ENCODE peak calls at places on chromosome 22, in five cellular contexts. B is A549, R is K562, I is endothelial cell of umbilical vein, T is GM12878. S is an unnamed sample.

GRCh38 chr22:25900880-25901279 is 158.9 kb downstream of the MYO18B start:
- DNase-seq in B (no peak), R (peak; percentile 42), I (no peak), T (no peak), S (no peak)

GRCh38 chr22:22800716-22801115 is 86.9 kb upstream of the IGLL5 start:
- DNase-seq in B (no peak), R (no peak), I (no peak), T (no peak), S (no peak)

GRCh38 chr22:49784630-49784971 is 43.1 kb downstream of the BRD1 start:
- DNase-seq in B (no peak), R (no peak), I (no peak), T (no peak), S (no peak)

GRCh38 chr22:17130199-17130598 is 9.0 kb upstream of the TMEM121B start:
- DNase-seq in B (peak; percentile 6), R (no peak), I (no peak), T (no peak), S (no peak)

GRCh38 chr22:44729391-44730012 is 22.9 kb upstream of the ARHGAP8 start:
- DNase-seq in B (no peak), R (no peak), I (peak; percentile 38), T (no peak), S (no peak)

GRCh38 chr22:23868580-23868979 is 10.9 kb downstream of the SLC2A11 start:
- DNase-seq in B (no peak), R (no peak), I (no peak), T (no peak), S (no peak)

GRCh38 chr22:20805972-20806471 is 32.1 kb downstream of the SERPIND1 start:
- DNase-seq in B (no peak), R (peak; percentile 70), I (no peak), T (no peak), S (no peak)

GRCh38 chr22:44023404-44024287 is 456 bp upstream of the PARVB start:
- DNase-seq in B (peak; percentile 51), R (peak; percentile 75), I (peak; percentile 51), T (no peak), S (no peak)

GRCh38 chr22:50544078-50544745 is 1.5 kb upstream of the KLHDC7B start:
- DNase-seq in B (peak; percentile 82), R (no peak), I (peak; percentile 53), T (no peak), S (no peak)

GRCh38 chr22:19085233-19086043 is 36.8 kb downstream of the DGCR2 start:
- DNase-seq in B (peak; percentile 18), R (peak; percentile 77), I (peak; percentile 64), T (peak; percentile 43), S (peak; percentile 26)

GRCh38 chr22:39290724-39291161 is 28.7 kb downstream of the RPL3 start:
- DNase-seq in B (peak; percentile 77), R (no peak), I (peak; percentile 64), T (no peak), S (peak; percentile 56)

GRCh38 chr22:23722724-23723123 is 28.2 kb downstream of the ZNF70 start:
- DNase-seq in B (no peak), R (no peak), I (no peak), T (no peak), S (no peak)

GRCh38 chr22:47567126-47567730 is 804.8 kb downstream of the TBC1D22A start:
- DNase-seq in B (no peak), R (no peak), I (no peak), T (no peak), S (no peak)

GRCh38 chr22:39197578-39197977 is 45.1 kb upstream of the CBX7 start:
- DNase-seq in B (no peak), R (no peak), I (no peak), T (no peak), S (no peak)

GRCh38 chr22:21824439-21824912 is 43.0 kb downstream of the MAPK1 start:
- DNase-seq in B (no peak), R (no peak), I (no peak), T (no peak), S (no peak)

GRCh38 chr22:36077261-36077660 is 48.6 kb upstream of the RBFOX2 start:
- DNase-seq in B (no peak), R (no peak), I (no peak), T (no peak), S (no peak)

GRCh38 chr22:45144928-45145327 is 18.8 kb upstream of the NUP50 start:
- DNase-seq in B (no peak), R (no peak), I (no peak), T (no peak), S (no peak)

GRCh38 chr22:17063372-17064106 is 21.3 kb upstream of the IL17RA start:
- DNase-seq in B (no peak), R (no peak), I (peak; percentile 95), T (no peak), S (no peak)

GRCh38 chr22:50171319-50171964 is 911 bp downstream of the PANX2 start:
- DNase-seq in B (no peak), R (no peak), I (no peak), T (no peak), S (no peak)

GRCh38 chr22:35761037-35761436 is 43.4 kb downstream of the APOL5 start:
- DNase-seq in B (peak; percentile 33), R (peak; percentile 8), I (peak; percentile 26), T (no peak), S (peak; percentile 20)

GRCh38 chr22:45218974-45219373 is 21.7 kb downstream of the KIAA0930 start:
- DNase-seq in B (no peak), R (no peak), I (peak; percentile 14), T (peak; percentile 20), S (no peak)

GRCh38 chr22:37370306-37370979 is 56.8 kb downstream of the ELFN2 start:
- DNase-seq in B (no peak), R (no peak), I (no peak), T (no peak), S (no peak)

GRCh38 chr22:45454260-45454659 is 40.8 kb downstream of the RIBC2 start:
- DNase-seq in B (no peak), R (no peak), I (no peak), T (no peak), S (no peak)

GRCh38 chr22:37533995-37534394 is 14.8 kb upstream of the CARD10 start:
- DNase-seq in B (no peak), R (no peak), I (no peak), T (peak; percentile 28), S (no peak)

GRCh38 chr22:29226246-29226981 is 20.7 kb downstream of the EMID1 start:
- DNase-seq in B (no peak), R (no peak), I (no peak), T (no peak), S (no peak)

GRCh38 chr22:29716814-29717213 is 3.0 kb upstream of the CABP7 start:
- DNase-seq in B (peak; percentile 55), R (peak; percentile 57), I (peak; percentile 70), T (no peak), S (peak; percentile 84)

GRCh38 chr22:49931863-49932262 is 13.4 kb downstream of the CRELD2 start:
- DNase-seq in B (no peak), R (no peak), I (no peak), T (no peak), S (no peak)

GRCh38 chr22:49838771-49839717 is 11.4 kb upstream of the BRD1 start:
- DNase-seq in B (no peak), R (no peak), I (no peak), T (peak; percentile 36), S (no peak)

GRCh38 chr22:25833091-25833490 is 91.1 kb downstream of the MYO18B start:
- DNase-seq in B (no peak), R (no peak), I (no peak), T (no peak), S (no peak)

GRCh38 chr22:38477515-38477914 is 9.6 kb downstream of the KDELR3 start:
- DNase-seq in B (no peak), R (no peak), I (no peak), T (no peak), S (no peak)

GRCh38 chr22:43817402-43817801 is 5.3 kb upstream of the EFCAB6 start:
- DNase-seq in B (no peak), R (no peak), I (no peak), T (no peak), S (no peak)

DNA sequence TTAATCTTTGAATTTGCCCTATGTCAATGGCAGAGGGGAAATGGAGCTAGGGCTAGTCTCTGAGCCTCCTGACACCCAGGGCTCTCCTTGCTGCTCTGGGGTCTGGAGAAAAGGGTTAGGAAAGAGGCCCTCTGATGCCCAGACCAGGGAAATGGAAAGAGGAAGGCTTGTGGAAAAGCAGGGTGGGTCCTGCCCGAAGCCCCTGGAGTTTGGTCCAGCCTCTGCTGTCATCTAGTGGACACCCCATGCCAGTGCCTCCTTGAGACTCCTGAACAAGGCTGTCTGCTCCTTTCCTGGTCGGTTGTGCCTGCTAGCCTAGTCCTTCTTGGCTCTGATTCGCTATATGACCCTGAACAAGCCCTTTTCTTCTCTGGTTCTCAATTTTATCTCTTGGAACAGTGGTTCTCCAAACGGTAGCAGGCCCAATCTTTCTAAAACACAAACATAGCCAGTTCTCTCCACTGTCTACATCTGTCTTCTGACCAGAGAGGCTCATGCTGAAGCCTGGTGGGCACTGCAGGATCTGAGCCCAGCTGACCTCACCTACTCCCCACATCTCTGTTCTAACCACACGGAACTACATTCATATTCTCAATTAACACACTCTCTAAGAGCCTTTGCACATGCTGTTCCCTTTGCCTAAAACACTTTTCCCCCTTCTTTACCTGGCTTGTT is 8.8 kb upstream of the PLA2G3 start:
- DNase-seq in B (peak; percentile 72), R (peak; percentile 76), I (peak; percentile 84), T (no peak), S (peak; percentile 64)
- TF ChIP-seq MYC in B (no peak), R (no peak), I (no peak), T (no peak), S (no peak)

GRCh38 chr22:46480396-46480795 is 57.0 kb downstream of the CELSR1 start:
- DNase-seq in B (no peak), R (no peak), I (peak; percentile 21), T (no peak), S (no peak)

GRCh38 chr22:46477967-46478635 is 59.3 kb downstream of the CELSR1 start:
- DNase-seq in B (no peak), R (no peak), I (no peak), T (no peak), S (no peak)

GRCh38 chr22:46482311-46482710 is 55.1 kb downstream of the CELSR1 start:
- DNase-seq in B (no peak), R (no peak), I (no peak), T (no peak), S (no peak)

GRCh38 chr22:46481386-46481785 is 56.0 kb downstream of the CELSR1 start:
- DNase-seq in B (no peak), R (no peak), I (no peak), T (no peak), S (no peak)

GRCh38 chr22:46479046-46479445 is 58.4 kb downstream of the CELSR1 start:
- DNase-seq in B (peak; percentile 20), R (no peak), I (no peak), T (no peak), S (no peak)
- TF ChIP-seq MYC in B (no peak), R (no peak), I (no peak), T (no peak), S (no peak)

DNA sequence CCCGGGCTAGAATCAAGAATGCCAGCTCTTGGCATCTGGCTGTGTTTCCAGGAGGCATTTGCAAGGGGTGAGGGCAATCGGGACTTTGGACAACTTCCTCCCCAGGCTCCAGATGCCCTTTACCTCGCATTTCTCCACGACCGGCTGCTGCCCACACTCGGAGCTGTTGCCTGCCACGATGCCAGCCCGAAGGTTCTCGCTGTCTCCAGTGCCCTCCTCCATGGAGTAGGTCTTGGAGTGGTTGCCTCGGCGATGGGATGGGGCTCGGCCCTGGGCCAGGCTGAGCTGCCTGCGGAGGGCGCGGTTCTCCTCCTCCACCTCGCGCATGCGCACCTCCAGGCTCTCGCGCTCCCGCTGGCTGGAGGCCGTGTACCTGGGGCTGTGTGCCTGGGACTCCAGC is 270.0 kb downstream of the LARGE1 start:
- DNase-seq in B (no peak), R (no peak), I (no peak), T (no peak), S (no peak)
- TF ChIP-seq MYC in B (no peak), R (no peak), I (no peak), T (no peak), S (no peak)

GRCh38 chr22:40420341-40421081 is 50.1 kb downstream of the SGSM3 start:
- DNase-seq in B (no peak), R (no peak), I (no peak), T (no peak), S (no peak)
- TF ChIP-seq MYC in B (no peak), R (no peak), I (no peak), T (no peak), S (no peak)